ENCODE peak calls at places on chromosomes 7 and 10, in ten cellular contexts. K, L, W, R, Y, J, Z, S, E and Q are unnamed samples.

GRCh38 chr7:78073470-78074382 is 275.2 kb downstream of the PHTF2 start:
- DNase-seq in K (no peak), L (no peak), W (no peak), R (no peak), Y (no peak), J (peak), Z (no peak), S (no peak), E (no peak), Q (no peak)

GRCh38 chr7:5231116-5231515 is 41.1 kb downstream of the WIPI2 start:
- DNase-seq in K (no peak), L (peak), W (no peak), R (no peak), Y (no peak), J (no peak), Z (no peak), S (no peak), E (no peak), Q (no peak)

GRCh38 chr10:92011560-92012214 is 88.1 kb downstream of the BTAF1 start:
- DNase-seq in K (peak), L (no peak), W (no peak), R (peak), Y (peak), J (no peak), Z (peak), S (peak), E (peak), Q (peak)

GRCh38 chr10:123019941-123020703 is 11.3 kb downstream of the ACADSB start:
- DNase-seq in K (no peak), L (no peak), W (no peak), R (no peak), Y (no peak), J (peak), Z (no peak), S (no peak), E (no peak), Q (no peak)

GRCh38 chr7:953547-954327 is 743 bp downstream of the ADAP1 start:
- DNase-seq in K (no peak), L (peak), W (no peak), R (peak), Y (peak), J (peak), Z (no peak), S (peak), E (peak), Q (no peak)

GRCh38 chr7:78769551-78770101 is 683.8 kb downstream of the MAGI2 start:
- DNase-seq in K (no peak), L (no peak), W (no peak), R (no peak), Y (no peak), J (no peak), Z (no peak), S (no peak), E (no peak), Q (no peak)

GRCh38 chr7:1844956-1845390 is 174.9 kb downstream of the ELFN1 start:
- DNase-seq in K (no peak), L (peak), W (no peak), R (no peak), Y (no peak), J (no peak), Z (no peak), S (no peak), E (no peak), Q (no peak)

GRCh38 chr10:62454696-62455451 is 80.7 kb downstream of the ZNF365 start:
- DNase-seq in K (peak), L (no peak), W (no peak), R (peak), Y (peak), J (peak), Z (no peak), S (peak), E (peak), Q (peak)

GRCh38 chr10:2978111-2978510 is 89.2 kb upstream of the PFKP start:
- DNase-seq in K (no peak), L (no peak), W (no peak), R (peak), Y (peak), J (peak), Z (peak), S (peak), E (peak), Q (peak)

GRCh38 chr10:4243651-4244050 is 458.6 kb upstream of the KLF6 start:
- DNase-seq in K (peak), L (no peak), W (peak), R (peak), Y (peak), J (peak), Z (peak), S (peak), E (peak), Q (peak)

GRCh38 chr7:30596043-30596641 is 1.5 kb downstream of the GARS1 start:
- DNase-seq in K (peak), L (no peak), W (no peak), R (peak), Y (peak), J (peak), Z (peak), S (peak), E (peak), Q (peak)

GRCh38 chr7:150516956-150517355 is 2.3 kb downstream of the GIMAP7 start:
- DNase-seq in K (no peak), L (no peak), W (no peak), R (no peak), Y (no peak), J (no peak), Z (no peak), S (no peak), E (no peak), Q (no peak)
- H3K4me3 ChIP-seq in K (no peak), L (peak), W (no peak), R (no peak), Y (no peak), J (no peak), Z (peak), S (no peak), E (no peak), Q (no peak)

GRCh38 chr10:119197921-119198320 is 9.4 kb upstream of the GRK5 start:
- DNase-seq in K (no peak), L (no peak), W (no peak), R (peak), Y (peak), J (no peak), Z (peak), S (peak), E (peak), Q (peak)

GRCh38 chr10:119203006-119203405 is 4.4 kb upstream of the GRK5 start:
- DNase-seq in K (no peak), L (no peak), W (no peak), R (peak), Y (no peak), J (no peak), Z (peak), S (peak), E (peak), Q (peak)

GRCh38 chr10:119199231-119199992 is 8.0 kb upstream of the GRK5 start:
- DNase-seq in K (peak), L (peak), W (no peak), R (peak), Y (peak), J (peak), Z (peak), S (peak), E (peak), Q (peak)

GRCh38 chr10:119201233-119201632 is 6.1 kb upstream of the GRK5 start:
- DNase-seq in K (no peak), L (no peak), W (no peak), R (no peak), Y (no peak), J (no peak), Z (no peak), S (peak), E (no peak), Q (no peak)

DNA sequence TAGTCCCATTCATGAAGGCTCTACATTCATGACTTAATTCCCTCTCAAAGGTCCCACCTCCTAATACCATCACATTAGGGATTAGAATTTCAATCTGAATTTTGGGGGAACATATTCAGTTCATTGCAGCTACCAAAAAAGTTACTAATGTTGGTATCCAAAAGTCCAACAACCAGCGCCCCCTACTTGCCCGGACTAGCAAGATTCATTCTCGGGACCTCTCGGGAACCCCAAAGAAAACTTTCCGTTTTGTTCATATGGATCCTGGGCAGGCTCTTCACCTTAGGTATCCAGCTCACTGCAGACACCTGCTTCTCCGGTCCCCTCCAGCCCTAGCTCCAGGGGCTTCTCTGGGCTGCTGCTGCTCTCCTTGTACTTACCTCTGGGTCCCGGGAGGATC is 8.9 kb upstream of the GRK5 start:
- DNase-seq in K (no peak), L (no peak), W (no peak), R (no peak), Y (no peak), J (no peak), Z (no peak), S (peak), E (no peak), Q (no peak)
- TF ChIP-seq CTCF in K (peak), L (peak), W (peak), R (peak), Y (peak), J (peak), Z (peak), S (peak), E (peak), Q (peak)

GRCh38 chr7:42227523-42227922 is 9.5 kb downstream of the GLI3 start:
- DNase-seq in K (no peak), L (no peak), W (no peak), R (no peak), Y (no peak), J (no peak), Z (no peak), S (peak), E (no peak), Q (no peak)

GRCh38 chr7:42226354-42226941 is 10.6 kb downstream of the GLI3 start:
- DNase-seq in K (no peak), L (no peak), W (no peak), R (no peak), Y (no peak), J (no peak), Z (peak), S (no peak), E (no peak), Q (no peak)

GRCh38 chr7:42224391-42225003 is 12.5 kb downstream of the GLI3 start:
- DNase-seq in K (no peak), L (no peak), W (no peak), R (no peak), Y (no peak), J (no peak), Z (no peak), S (no peak), E (no peak), Q (no peak)

GRCh38 chr7:42231043-42231442 is 6.0 kb downstream of the GLI3 start:
- DNase-seq in K (no peak), L (no peak), W (no peak), R (no peak), Y (no peak), J (no peak), Z (no peak), S (no peak), E (no peak), Q (no peak)

GRCh38 chr7:42227931-42228591 is 8.9 kb downstream of the GLI3 start:
- DNase-seq in K (peak), L (peak), W (no peak), R (peak), Y (no peak), J (peak), Z (peak), S (peak), E (no peak), Q (peak)
- H3K4me3 ChIP-seq in K (peak), L (peak), W (peak), R (peak), Y (peak), J (peak), Z (peak), S (peak), E (peak), Q (peak)

DNA sequence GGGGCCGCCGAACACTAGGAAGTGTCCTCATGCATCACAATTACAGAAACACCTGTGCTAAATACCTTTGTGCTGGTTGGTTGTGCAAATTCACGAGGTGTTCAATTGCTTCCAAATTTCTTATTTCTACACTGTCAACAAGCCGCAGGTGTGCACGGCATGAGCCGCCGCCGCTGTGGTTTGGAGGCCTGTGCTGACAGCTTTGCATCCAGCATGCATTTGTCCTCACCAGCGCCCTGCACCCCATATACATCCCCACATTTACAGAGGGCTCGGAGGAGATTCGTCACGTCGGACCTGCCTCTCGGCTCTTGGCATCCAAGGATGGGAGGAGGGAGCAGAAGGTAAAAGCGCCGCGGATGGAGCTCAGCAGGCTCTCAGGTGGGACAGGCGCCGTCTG is 305.3 kb upstream of the MKI67 start:
- DNase-seq in K (no peak), L (no peak), W (no peak), R (no peak), Y (no peak), J (no peak), Z (no peak), S (no peak), E (no peak), Q (no peak)
- TF ChIP-seq CTCF in K (no peak), L (no peak), W (no peak), R (no peak), Y (no peak), J (no peak), Z (no peak), S (no peak), E (no peak), Q (no peak)